ENCODE peak calls at places on chromosomes 6 and 20, in seven cellular contexts. W is PC-9, G is neural progenitor cell, P is K562, C is prostate gland, U is stomach, H is kidney epithelial cell. F is an unnamed sample. For H3K36me3 and H3K27me3, the result is how much of the 10 kb centered on the place peaks cover.

GRCh38 chr20:50415031-50415515 is 95.1 kb upstream of the PTPN1 start:
- DNase-seq in W (peak), G (no peak), P (no peak), C (peak), U (peak), H (no peak), F (no peak)

GRCh38 chr20:51220293-51220706 is 197.4 kb upstream of the KCNG1 start:
- DNase-seq in W (no peak), G (peak), P (peak), C (no peak), U (peak), H (no peak), F (peak)

GRCh38 chr20:20489054-20489453 is 121.2 kb downstream of the INSM1 start:
- DNase-seq in W (no peak), G (no peak), P (no peak), C (no peak), U (no peak), H (no peak), F (no peak)

GRCh38 chr20:4147319-4147718 is 132.0 kb upstream of the RNF24 start:
- DNase-seq in W (peak), G (no peak), P (no peak), C (no peak), U (no peak), H (no peak), F (no peak)

GRCh38 chr6:116034327-116034726 is 26.4 kb downstream of the FRK start:
- DNase-seq in W (no peak), G (no peak), P (peak), C (no peak), U (no peak), H (no peak), F (no peak)

GRCh38 chr20:46324960-46325703 is 16.8 kb upstream of the CDH22 start:
- DNase-seq in W (no peak), G (peak), P (peak), C (no peak), U (peak), H (no peak), F (peak)

GRCh38 chr6:5172057-5172683 is 87.0 kb downstream of the PPP1R3G start:
- DNase-seq in W (no peak), G (peak), P (no peak), C (no peak), U (no peak), H (no peak), F (no peak)

GRCh38 chr20:39190666-39191570 is 228.8 kb downstream of the DHX35 start:
- DNase-seq in W (peak), G (no peak), P (no peak), C (no peak), U (no peak), H (peak), F (no peak)

GRCh38 chr20:4117867-4118266 is 102.5 kb upstream of the RNF24 start:
- DNase-seq in W (no peak), G (no peak), P (no peak), C (no peak), U (no peak), H (no peak), F (no peak)

GRCh38 chr6:7899046-7899888 is 11.3 kb downstream of the TXNDC5 start:
- DNase-seq in W (no peak), G (peak), P (peak), C (no peak), U (no peak), H (no peak), F (no peak)

GRCh38 chr6:139500977-139501376 is 126.5 kb upstream of the CITED2 start:
- DNase-seq in W (no peak), G (no peak), P (no peak), C (no peak), U (no peak), H (no peak), F (no peak)

GRCh38 chr6:156865019-156865629 is 87.9 kb downstream of the ARID1B start:
- DNase-seq in W (no peak), G (no peak), P (no peak), C (no peak), U (no peak), H (no peak), F (no peak)

GRCh38 chr6:3616565-3617176 is 134.8 kb downstream of the PXDC1 start:
- DNase-seq in W (no peak), G (no peak), P (no peak), C (no peak), U (no peak), H (no peak), F (no peak)

GRCh38 chr6:18121580-18122127 is 823 bp downstream of the NHLRC1 start:
- DNase-seq in W (no peak), G (peak), P (peak), C (no peak), U (no peak), H (no peak), F (no peak)

GRCh38 chr6:31626952-31627351 is 6.4 kb downstream of the PRRC2A start:
- DNase-seq in W (no peak), G (no peak), P (no peak), C (no peak), U (no peak), H (no peak), F (no peak)

GRCh38 chr20:61271273-61272221 is 19.5 kb downstream of the CDH4 start:
- DNase-seq in W (no peak), G (peak), P (no peak), C (no peak), U (no peak), H (no peak), F (no peak)

GRCh38 chr6:168366473-168366872 is 46.9 kb upstream of the DACT2 start:
- DNase-seq in W (no peak), G (no peak), P (no peak), C (no peak), U (no peak), H (no peak), F (no peak)

GRCh38 chr6:158801655-158802294 is 17.4 kb downstream of the EZR start:
- DNase-seq in W (no peak), G (peak), P (no peak), C (no peak), U (peak), H (no peak), F (peak)

GRCh38 chr6:37456816-37457560 is 24.0 kb downstream of the CMTR1 start:
- DNase-seq in W (no peak), G (no peak), P (no peak), C (no peak), U (no peak), H (no peak), F (no peak)

GRCh38 chr20:4112490-4113420 is 97.4 kb upstream of the RNF24 start:
- DNase-seq in W (peak), G (no peak), P (no peak), C (peak), U (peak), H (no peak), F (no peak)

GRCh38 chr20:50735813-50736212 is 4.4 kb downstream of the PARD6B start:
- DNase-seq in W (peak), G (no peak), P (no peak), C (no peak), U (no peak), H (no peak), F (no peak)

GRCh38 chr20:38032585-38033329 is 499 bp downstream of the TTI1 start:
- DNase-seq in W (no peak), G (peak), P (peak), C (no peak), U (no peak), H (no peak), F (no peak)

GRCh38 chr6:144710207-144710606 is 425.1 kb downstream of the UTRN start:
- DNase-seq in W (peak), G (no peak), P (no peak), C (no peak), U (no peak), H (peak), F (no peak)

GRCh38 chr6:113763883-113764282 is 93.3 kb upstream of the MARCKS start:
- DNase-seq in W (peak), G (no peak), P (no peak), C (no peak), U (no peak), H (peak), F (no peak)

GRCh38 chr6:144330588-144330987 is 45.5 kb downstream of the UTRN start:
- DNase-seq in W (peak), G (peak), P (no peak), C (peak), U (peak), H (no peak), F (no peak)

GRCh38 chr6:27897580-27898206 is 14.5 kb downstream of the OR2B2 start:
- DNase-seq in W (no peak), G (no peak), P (no peak), C (no peak), U (no peak), H (no peak), F (no peak)

GRCh38 chr6:35624341-35625070 is 64.2 kb downstream of the FKBP5 start:
- DNase-seq in W (peak), G (no peak), P (no peak), C (no peak), U (no peak), H (no peak), F (no peak)
- H3K36me3 ChIP-seq in W (under half), G (under half), P (half or more), C (under half), U (half or more), H (under half), F (under half)

GRCh38 chr20:57652865-57653545 is 32.8 kb upstream of the ZBP1 start:
- DNase-seq in W (no peak), G (no peak), P (no peak), C (peak), U (peak), H (no peak), F (no peak)
- TF ChIP-seq CTCF in W (no peak), G (no peak), P (peak), C (no peak), U (no peak), H (no peak), F (no peak)

GRCh38 chr6:166167801-166168615 is at the start of gene TBXT:
- DNase-seq in W (no peak), G (peak), P (no peak), C (no peak), U (no peak), H (no peak), F (peak)
- H3K27me3 ChIP-seq in W (half or more), G (half or more), P (half or more), C (under half), U (half or more), H (half or more), F (under half)

DNA sequence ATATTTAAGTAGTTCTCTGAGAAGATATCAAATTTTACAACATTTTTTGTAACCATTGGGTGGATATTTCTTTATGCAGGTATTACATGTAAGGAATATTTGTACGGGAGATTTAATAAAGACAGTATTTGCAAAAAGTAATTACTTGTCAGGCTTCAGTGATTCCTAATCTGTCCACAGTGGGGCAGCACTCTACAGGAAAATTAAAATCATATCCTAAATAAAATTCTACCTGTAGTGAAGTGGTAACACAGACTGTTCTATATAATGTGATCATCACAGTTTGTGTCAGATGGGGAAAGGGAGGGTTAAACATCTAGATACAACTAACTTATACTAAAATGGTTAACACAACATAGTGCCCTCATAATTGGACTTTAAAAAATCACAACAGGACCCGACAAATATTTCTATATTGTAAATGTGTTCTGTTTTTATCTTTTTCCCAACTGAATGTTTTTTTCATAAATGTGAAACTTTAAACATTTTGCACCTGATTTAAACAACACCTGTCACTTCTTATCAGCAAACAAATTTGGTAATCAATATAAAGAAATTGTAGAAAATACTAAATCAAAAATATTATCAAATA is 145.6 kb upstream of the MANEA start:
- DNase-seq in W (peak), G (peak), P (peak), C (peak), U (peak), H (peak), F (peak)
- H3K36me3 ChIP-seq in W (under half), G (under half), P (under half), C (under half), U (under half), H (under half), F (under half)

GRCh38 chr20:32478576-32478975 is 106.6 kb downstream of the NOL4L start:
- DNase-seq in W (no peak), G (no peak), P (no peak), C (no peak), U (no peak), H (no peak), F (no peak)
- TF ChIP-seq CTCF in W (no peak), G (no peak), P (no peak), C (no peak), U (no peak), H (no peak), F (no peak)